ENCODE peak calls at places on chromosomes 5 and 9, in six cellular contexts. W, N, K, Y, O and D are unnamed samples.

GRCh38 chr5:59766394-59766793 is 127.1 kb downstream of the PDE4D start:
- DNase-seq in Y (no peak), O (no peak), N (no peak), K (no peak), W (peak), D (no peak)

GRCh38 chr5:154542000-154542399 is 64.0 kb upstream of the HAND1 start:
- DNase-seq in Y (no peak), O (no peak), K (no peak), W (no peak), N (no peak), D (no peak)

GRCh38 chr9:101592788-101593187 is 2.0 kb downstream of the PPP3R2 start:
- DNase-seq in K (no peak), O (no peak), N (no peak), Y (no peak), W (no peak), D (no peak)

GRCh38 chr9:137613738-137614523 is 4.9 kb upstream of the EHMT1 start:
- DNase-seq in O (no peak), Y (no peak), W (no peak), K (no peak), N (no peak), D (no peak)

GRCh38 chr5:156623381-156624040 is 226.6 kb upstream of the PPP1R2B start:
- DNase-seq in K (no peak), W (no peak), N (no peak), O (no peak), Y (no peak), D (no peak)

GRCh38 chr5:68545636-68546325 is 330.2 kb downstream of the PIK3R1 start:
- DNase-seq in O (no peak), W (no peak), Y (no peak), N (no peak), K (no peak), D (no peak)

GRCh38 chr9:38432922-38433510 is 8.8 kb upstream of the IGFBPL1 start:
- DNase-seq in O (no peak), K (no peak), Y (peak), W (peak), N (no peak), D (no peak)

GRCh38 chr9:116501871-116502270 is 185.2 kb upstream of the TRIM32 start:
- DNase-seq in Y (no peak), K (no peak), N (no peak), O (no peak), W (no peak), D (peak)

GRCh38 chr9:123389070-123389469 is 33.1 kb downstream of the CRB2 start:
- DNase-seq in W (no peak), O (no peak), N (no peak), Y (no peak), K (no peak), D (no peak)

GRCh38 chr9:99359336-99359735 is 137.3 kb downstream of the SEC61B start:
- DNase-seq in N (no peak), Y (no peak), W (no peak), O (no peak), K (no peak), D (no peak)

GRCh38 chr5:35404701-35405100 is 174.4 kb upstream of the PRLR start:
- DNase-seq in O (no peak), N (no peak), Y (no peak), K (no peak), W (no peak), D (no peak)

GRCh38 chr5:119070578-119070827 is 384 bp upstream of the DMXL1 start:
- DNase-seq in W (no peak), N (peak), Y (no peak), K (no peak), O (no peak), D (peak)

GRCh38 chr9:7234144-7234543 is 476.4 kb downstream of the KDM4C start:
- DNase-seq in O (no peak), K (no peak), W (peak), N (no peak), Y (peak), D (no peak)

GRCh38 chr5:18305288-18305899 is 671.1 kb downstream of the TAF11L14 start:
- DNase-seq in Y (peak), K (no peak), N (no peak), O (no peak), W (peak), D (no peak)

GRCh38 chr5:103894882-103895281 is 332.3 kb upstream of the NUDT12 start:
- DNase-seq in K (no peak), O (no peak), N (no peak), Y (no peak), W (no peak), D (no peak)

GRCh38 chr9:93203713-93204469 is 20.0 kb downstream of the WNK2 start:
- DNase-seq in O (no peak), Y (no peak), N (no peak), W (no peak), K (no peak), D (no peak)

GRCh38 chr9:120740135-120740534 is 25.9 kb upstream of the MEGF9 start:
- DNase-seq in W (peak), K (no peak), O (no peak), N (no peak), Y (no peak), D (no peak)